ENCODE peak calls at places on chromosomes 6 and 20, in nine cellular contexts. One of them, this sample, is unnamed.

GRCh38 chr6:36033935-36034334 is 6.3 kb downstream of the MAPK14 start:
- DNase-seq in uterus: no peak
- DNase-seq in A549: no peak
- DNase-seq in IMR-90: peak
- DNase-seq in K562: no peak
- DNase-seq in sigmoid colon: no peak
- DNase-seq in erythroblast: peak
- DNase-seq in body of pancreas: no peak
- DNase-seq in GM12891: no peak
- DNase-seq in this sample: no peak

GRCh38 chr6:148413321-148414094 is 70.9 kb downstream of the SASH1 start:
- DNase-seq in IMR-90: no peak
- DNase-seq in erythroblast: no peak
- DNase-seq in body of pancreas: no peak
- DNase-seq in sigmoid colon: no peak
- DNase-seq in GM12891: no peak
- DNase-seq in K562: no peak
- DNase-seq in uterus: no peak
- DNase-seq in A549: no peak
- DNase-seq in this sample: no peak

GRCh38 chr6:24323632-24324337 is 34.1 kb downstream of the DCDC2 start:
- DNase-seq in K562: no peak
- DNase-seq in IMR-90: no peak
- DNase-seq in A549: no peak
- DNase-seq in uterus: no peak
- DNase-seq in erythroblast: no peak
- DNase-seq in body of pancreas: no peak
- DNase-seq in GM12891: no peak
- DNase-seq in sigmoid colon: no peak
- DNase-seq in this sample: no peak

GRCh38 chr6:28772480-28773381 is 151.1 kb downstream of the TRIM27 start:
- DNase-seq in uterus: no peak
- DNase-seq in IMR-90: no peak
- DNase-seq in A549: no peak
- DNase-seq in erythroblast: peak
- DNase-seq in K562: peak
- DNase-seq in body of pancreas: no peak
- DNase-seq in GM12891: no peak
- DNase-seq in sigmoid colon: no peak
- DNase-seq in this sample: no peak

GRCh38 chr20:43584448-43585138 is 6.1 kb upstream of the IFT52 start:
- DNase-seq in A549: no peak
- DNase-seq in sigmoid colon: no peak
- DNase-seq in body of pancreas: no peak
- DNase-seq in IMR-90: peak
- DNase-seq in GM12891: no peak
- DNase-seq in uterus: no peak
- DNase-seq in erythroblast: no peak
- DNase-seq in K562: no peak
- DNase-seq in this sample: no peak

GRCh38 chr20:46710149-46710913 is 882 bp downstream of the SLC2A10 start:
- DNase-seq in A549: no peak
- DNase-seq in sigmoid colon: no peak
- DNase-seq in GM12891: no peak
- DNase-seq in erythroblast: no peak
- DNase-seq in K562: no peak
- DNase-seq in IMR-90: no peak
- DNase-seq in uterus: no peak
- DNase-seq in body of pancreas: no peak
- DNase-seq in this sample: no peak

GRCh38 chr6:63671098-63671754 is 35.6 kb downstream of the PHF3 start:
- DNase-seq in body of pancreas: no peak
- DNase-seq in GM12891: no peak
- DNase-seq in uterus: no peak
- DNase-seq in A549: no peak
- DNase-seq in sigmoid colon: no peak
- DNase-seq in K562: no peak
- DNase-seq in IMR-90: no peak
- DNase-seq in erythroblast: no peak
- DNase-seq in this sample: no peak

GRCh38 chr6:90197854-90198496 is 98.7 kb downstream of the BACH2 start:
- DNase-seq in A549: no peak
- DNase-seq in body of pancreas: peak
- DNase-seq in uterus: no peak
- DNase-seq in GM12891: no peak
- DNase-seq in sigmoid colon: peak
- DNase-seq in K562: no peak
- DNase-seq in erythroblast: peak
- DNase-seq in IMR-90: peak
- DNase-seq in this sample: no peak

GRCh38 chr20:62378215-62378614 is 8.7 kb upstream of the RPS21 start:
- DNase-seq in GM12891: no peak
- DNase-seq in A549: no peak
- DNase-seq in body of pancreas: no peak
- DNase-seq in uterus: no peak
- DNase-seq in IMR-90: no peak
- DNase-seq in sigmoid colon: no peak
- DNase-seq in erythroblast: no peak
- DNase-seq in K562: no peak
- DNase-seq in this sample: no peak

GRCh38 chr6:137240168-137240567 is 21.0 kb upstream of the IFNGR1 start:
- DNase-seq in IMR-90: peak
- DNase-seq in sigmoid colon: peak
- DNase-seq in K562: no peak
- DNase-seq in body of pancreas: peak
- DNase-seq in GM12891: no peak
- DNase-seq in erythroblast: no peak
- DNase-seq in A549: no peak
- DNase-seq in uterus: no peak
- DNase-seq in this sample: no peak

GRCh38 chr20:1808101-1808500 is 87.1 kb upstream of the SIRPA start:
- DNase-seq in uterus: no peak
- DNase-seq in K562: no peak
- DNase-seq in body of pancreas: no peak
- DNase-seq in erythroblast: no peak
- DNase-seq in sigmoid colon: no peak
- DNase-seq in IMR-90: no peak
- DNase-seq in GM12891: no peak
- DNase-seq in A549: no peak
- DNase-seq in this sample: no peak

GRCh38 chr6:33723576-33724085 is 12.1 kb upstream of the UQCC2 start:
- DNase-seq in uterus: no peak
- DNase-seq in erythroblast: no peak
- DNase-seq in K562: no peak
- DNase-seq in GM12891: no peak
- DNase-seq in sigmoid colon: no peak
- DNase-seq in A549: no peak
- DNase-seq in IMR-90: no peak
- DNase-seq in body of pancreas: no peak
- DNase-seq in this sample: no peak

GRCh38 chr6:33160728-33161323 is 31.4 kb downstream of the COL11A2 start:
- DNase-seq in IMR-90: peak
- DNase-seq in uterus: no peak
- DNase-seq in A549: no peak
- DNase-seq in body of pancreas: peak
- DNase-seq in sigmoid colon: peak
- DNase-seq in GM12891: peak
- DNase-seq in erythroblast: peak
- DNase-seq in K562: peak
- DNase-seq in this sample: peak

GRCh38 chr6:133682506-133683290 is 206.2 kb upstream of the TCF21 start:
- DNase-seq in erythroblast: no peak
- DNase-seq in A549: no peak
- DNase-seq in body of pancreas: no peak
- DNase-seq in sigmoid colon: no peak
- DNase-seq in uterus: no peak
- DNase-seq in IMR-90: peak
- DNase-seq in GM12891: no peak
- DNase-seq in K562: no peak
- DNase-seq in this sample: no peak
- TF ChIP-seq POLR2A in erythroblast: no peak
- TF ChIP-seq POLR2A in A549: no peak
- TF ChIP-seq POLR2A in body of pancreas: no peak
- TF ChIP-seq POLR2A in sigmoid colon: no peak
- TF ChIP-seq POLR2A in uterus: no peak
- TF ChIP-seq POLR2A in IMR-90: no peak
- TF ChIP-seq POLR2A in GM12891: no peak
- TF ChIP-seq POLR2A in K562: no peak
- TF ChIP-seq POLR2A in this sample: no peak

GRCh38 chr6:87701676-87702588 is at the start of gene AKIRIN2:
- DNase-seq in GM12891: peak
- DNase-seq in A549: peak
- DNase-seq in erythroblast: peak
- DNase-seq in sigmoid colon: peak
- DNase-seq in IMR-90: peak
- DNase-seq in body of pancreas: peak
- DNase-seq in K562: peak
- DNase-seq in uterus: peak
- DNase-seq in this sample: peak
- TF ChIP-seq POLR2A in GM12891: peak
- TF ChIP-seq POLR2A in A549: peak
- TF ChIP-seq POLR2A in erythroblast: peak
- TF ChIP-seq POLR2A in sigmoid colon: peak
- TF ChIP-seq POLR2A in IMR-90: peak
- TF ChIP-seq POLR2A in body of pancreas: peak
- TF ChIP-seq POLR2A in K562: peak
- TF ChIP-seq POLR2A in uterus: peak
- TF ChIP-seq POLR2A in this sample: peak

GRCh38 chr6:157380779-157381561 is at the start of gene ZDHHC14:
- DNase-seq in IMR-90: peak
- DNase-seq in body of pancreas: peak
- DNase-seq in K562: peak
- DNase-seq in erythroblast: peak
- DNase-seq in A549: peak
- DNase-seq in sigmoid colon: peak
- DNase-seq in uterus: peak
- DNase-seq in GM12891: peak
- DNase-seq in this sample: peak

GRCh38 chr6:157380458-157380778 is 572 bp upstream of the ZDHHC14 start:
- DNase-seq in K562: no peak
- DNase-seq in GM12891: no peak
- DNase-seq in A549: no peak
- DNase-seq in erythroblast: no peak
- DNase-seq in IMR-90: no peak
- DNase-seq in uterus: no peak
- DNase-seq in sigmoid colon: no peak
- DNase-seq in body of pancreas: no peak
- DNase-seq in this sample: peak

GRCh38 chr6:157381631-157382621 is 936 bp downstream of the ZDHHC14 start:
- DNase-seq in IMR-90: peak
- DNase-seq in K562: peak
- DNase-seq in uterus: peak
- DNase-seq in sigmoid colon: peak
- DNase-seq in GM12891: peak
- DNase-seq in erythroblast: peak
- DNase-seq in body of pancreas: peak
- DNase-seq in A549: peak
- DNase-seq in this sample: peak

GRCh38 chr6:157376706-157377230 is 4.2 kb upstream of the ZDHHC14 start:
- DNase-seq in erythroblast: no peak
- DNase-seq in A549: no peak
- DNase-seq in IMR-90: peak
- DNase-seq in body of pancreas: no peak
- DNase-seq in uterus: no peak
- DNase-seq in GM12891: no peak
- DNase-seq in K562: no peak
- DNase-seq in sigmoid colon: no peak
- DNase-seq in this sample: no peak

DNA sequence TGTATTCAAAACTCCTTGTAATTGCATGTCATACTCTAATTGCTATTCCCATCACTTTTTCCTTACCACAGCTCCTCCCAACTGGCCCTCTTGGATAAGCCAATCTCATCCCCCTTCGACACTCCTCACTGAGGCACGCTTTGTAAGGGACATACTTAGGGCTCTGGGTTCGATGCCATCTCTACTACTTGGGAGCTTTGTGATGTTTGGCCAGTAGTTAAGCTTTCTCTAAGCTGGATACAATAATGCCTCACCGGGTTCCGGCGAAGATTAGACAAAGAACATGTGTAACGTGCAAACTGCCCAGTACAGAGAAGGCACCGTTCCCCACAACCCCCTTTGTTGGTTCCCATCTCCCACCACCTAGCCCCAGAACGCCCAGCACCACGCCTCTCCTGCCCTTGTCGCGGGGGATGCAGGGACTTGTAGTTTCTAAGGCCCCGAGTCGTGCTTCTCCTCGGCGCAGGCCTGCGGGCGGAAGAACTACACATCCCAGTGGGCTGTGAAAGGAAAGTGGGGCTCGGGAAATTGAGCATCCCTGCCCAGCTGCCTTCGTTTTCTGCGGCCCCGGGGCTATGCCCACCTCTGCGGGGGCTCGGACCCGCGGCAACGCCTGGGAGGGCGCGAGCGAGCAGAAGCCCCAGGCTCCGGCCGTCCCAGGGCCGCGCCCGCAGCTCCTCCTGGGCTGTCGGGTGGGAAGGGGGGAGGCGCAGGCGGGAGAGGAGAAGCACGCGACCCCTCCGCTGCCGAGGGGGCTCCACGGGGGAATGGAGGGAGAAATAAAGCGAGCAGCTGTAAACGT is 1.1 kb upstream of the ZDHHC14 start:
- DNase-seq in body of pancreas: peak
- DNase-seq in IMR-90: peak
- DNase-seq in erythroblast: peak
- DNase-seq in A549: peak
- DNase-seq in uterus: peak
- DNase-seq in GM12891: peak
- DNase-seq in K562: peak
- DNase-seq in sigmoid colon: peak
- DNase-seq in this sample: peak
- TF ChIP-seq POLR2A in body of pancreas: no peak
- TF ChIP-seq POLR2A in IMR-90: no peak
- TF ChIP-seq POLR2A in erythroblast: no peak
- TF ChIP-seq POLR2A in A549: peak
- TF ChIP-seq POLR2A in uterus: no peak
- TF ChIP-seq POLR2A in GM12891: no peak
- TF ChIP-seq POLR2A in K562: no peak
- TF ChIP-seq POLR2A in sigmoid colon: no peak
- TF ChIP-seq POLR2A in this sample: peak

DNA sequence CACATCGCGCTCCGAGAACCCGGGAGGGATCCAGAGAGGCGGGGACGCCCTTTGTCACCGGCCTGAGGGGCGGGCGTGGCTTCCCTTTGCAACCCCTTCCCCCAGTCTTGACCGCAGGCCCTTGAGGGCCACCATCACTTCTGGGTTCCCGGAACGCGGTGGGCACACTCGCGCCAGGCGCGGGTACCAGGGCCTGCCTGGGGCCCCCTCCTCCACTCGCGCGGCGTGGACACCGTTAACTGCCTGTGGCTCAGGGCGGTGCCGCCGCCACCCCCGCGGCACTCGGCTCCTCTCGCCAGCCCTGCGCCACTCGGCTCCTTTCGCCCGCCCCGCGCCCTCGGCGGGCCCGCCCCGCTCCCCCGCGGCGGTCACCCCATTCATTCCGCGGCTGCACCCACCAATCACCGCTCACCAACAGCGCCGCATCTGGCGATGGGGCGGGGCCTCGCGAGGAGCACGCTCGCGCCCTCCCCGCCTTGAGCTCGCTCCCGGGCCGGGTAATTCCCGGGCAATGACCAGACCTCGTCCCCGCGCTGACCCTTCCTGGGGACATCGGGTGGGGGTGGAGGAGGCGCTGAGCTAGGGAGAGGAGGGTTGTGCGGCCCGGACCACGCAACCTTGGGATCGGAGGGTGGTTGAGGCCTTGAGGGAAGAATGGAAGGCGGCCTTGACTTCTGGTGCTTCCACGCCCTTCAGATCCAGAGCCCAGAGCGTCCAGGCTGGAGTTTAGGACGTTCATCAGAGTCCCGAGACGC is 10.5 kb upstream of the ELOVL5 start:
- DNase-seq in uterus: peak
- DNase-seq in IMR-90: peak
- DNase-seq in K562: peak
- DNase-seq in erythroblast: peak
- DNase-seq in GM12891: peak
- DNase-seq in sigmoid colon: peak
- DNase-seq in body of pancreas: peak
- DNase-seq in A549: peak
- DNase-seq in this sample: peak
- TF ChIP-seq POLR2A in uterus: peak
- TF ChIP-seq POLR2A in IMR-90: peak
- TF ChIP-seq POLR2A in K562: peak
- TF ChIP-seq POLR2A in erythroblast: peak
- TF ChIP-seq POLR2A in GM12891: no peak
- TF ChIP-seq POLR2A in sigmoid colon: peak
- TF ChIP-seq POLR2A in body of pancreas: peak
- TF ChIP-seq POLR2A in A549: peak
- TF ChIP-seq POLR2A in this sample: peak

This sample was measured in H54.